ENCODE peak calls at places on chromosomes 7 and 10, in ten cellular contexts. D is colonic mucosa; C is HCT116; L is GM23248; V is thoracic aorta; B is endothelial cell of umbilical vein; H is iPS DF 6.9; K is aorta; Z is heart right ventricle; P is CD8-positive, alpha-beta memory T cell. Q is an unnamed sample.
A peak's percentile ranks its signal among the peaks of the same experiment; 100 is the strongest.

GRCh38 chr7:120442838-120443237 is 169.9 kb downstream of the KCND2 start:
- DNase-seq in Z (no peak), H (no peak), L (no peak), K (no peak), V (no peak), P (no peak), C (no peak), D (no peak), B (no peak), Q (no peak)

GRCh38 chr10:62815373-62816111 is 624 bp downstream of the EGR2 start:
- DNase-seq in V (no peak), K (no peak), B (peak; percentile 15), D (peak; percentile 21), H (no peak), L (peak; percentile 35), C (no peak), P (peak; percentile 40), Z (peak; percentile 9), Q (no peak)

GRCh38 chr7:85068796-85069195 is 118.1 kb downstream of the SEMA3D start:
- DNase-seq in C (no peak), K (no peak), V (no peak), P (no peak), D (no peak), L (peak; percentile 84), Z (no peak), B (peak; percentile 40), H (no peak), Q (no peak)

GRCh38 chr7:67724435-67724834 is 727.8 kb downstream of the TYW1 start:
- DNase-seq in V (no peak), P (no peak), K (no peak), C (no peak), Z (no peak), D (no peak), L (no peak), H (no peak), B (no peak), Q (no peak)

GRCh38 chr10:30481603-30482002 is 47.6 kb downstream of the MAP3K8 start:
- DNase-seq in Z (no peak), D (no peak), L (no peak), K (no peak), H (no peak), B (no peak), V (no peak), P (no peak), C (no peak), Q (no peak)

GRCh38 chr10:98030093-98030821 is at the start of gene CRTAC1:
- DNase-seq in V (peak; percentile 6), Z (peak; percentile 38), C (no peak), K (peak; percentile 61), D (peak; percentile 26), H (no peak), B (peak; percentile 26), P (no peak), L (peak; percentile 49), Q (peak; percentile 72)

GRCh38 chr10:116132716-116133420 is 140.1 kb downstream of the GFRA1 start:
- DNase-seq in H (no peak), P (no peak), V (no peak), Z (no peak), D (no peak), K (no peak), B (no peak), L (no peak), C (no peak), Q (no peak)

GRCh38 chr10:112607506-112607905 is 160.5 kb downstream of the VTI1A start:
- DNase-seq in D (no peak), H (no peak), K (no peak), L (no peak), Z (no peak), C (no peak), P (no peak), V (no peak), B (no peak), Q (no peak)

GRCh38 chr10:21927601-21928000 is 75.9 kb downstream of the DNAJC1 start:
- DNase-seq in L (peak; percentile 63), K (no peak), V (no peak), D (no peak), P (no peak), C (no peak), H (no peak), Z (no peak), B (peak; percentile 7), Q (no peak)

GRCh38 chr7:13017325-13017853 is 330.0 kb downstream of the ARL4A start:
- DNase-seq in D (no peak), L (peak; percentile 54), V (no peak), P (no peak), Z (no peak), C (peak; percentile 96), K (no peak), H (no peak), B (peak; percentile 56), Q (no peak)

GRCh38 chr10:15347205-15347604 is 23.9 kb downstream of the FAM171A1 start:
- DNase-seq in P (no peak), C (no peak), B (no peak), H (no peak), Z (no peak), K (no peak), V (no peak), L (no peak), D (no peak), Q (no peak)

GRCh38 chr10:15346440-15347141 is 24.5 kb downstream of the FAM171A1 start:
- DNase-seq in P (no peak), D (no peak), B (no peak), C (no peak), H (no peak), Z (peak; percentile 22), V (no peak), L (peak; percentile 28), K (no peak), Q (no peak)

GRCh38 chr10:15348579-15348978 is 22.5 kb downstream of the FAM171A1 start:
- DNase-seq in D (no peak), L (peak; percentile 60), C (no peak), B (peak; percentile 39), P (no peak), H (no peak), V (no peak), K (no peak), Z (peak; percentile 51), Q (no peak)

GRCh38 chr10:15351099-15351820 is 19.8 kb downstream of the FAM171A1 start:
- DNase-seq in P (no peak), K (no peak), L (no peak), C (no peak), Z (no peak), D (no peak), B (no peak), V (no peak), H (no peak), Q (no peak)

DNA sequence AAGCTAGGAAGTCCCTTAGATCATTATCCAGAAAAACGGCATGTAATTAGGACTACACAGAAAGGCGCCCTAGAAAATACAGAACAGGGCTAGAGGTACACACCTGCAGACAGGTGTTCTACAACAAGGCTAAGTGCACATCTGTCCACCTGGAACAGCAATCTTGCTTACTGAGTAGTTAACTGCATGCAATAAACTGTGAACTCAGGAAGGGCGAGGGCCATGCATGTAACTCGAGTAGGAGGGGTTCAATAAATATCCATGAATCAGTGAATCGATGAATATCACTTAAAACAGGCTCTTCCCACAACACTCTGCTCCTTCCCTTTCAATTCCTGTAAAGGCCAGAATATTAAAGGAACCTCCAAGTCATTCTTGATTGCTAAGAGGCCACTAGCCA is 22.0 kb downstream of the FAM171A1 start:
- DNase-seq in D (peak; percentile 75), H (no peak), K (no peak), L (no peak), B (no peak), Z (no peak), V (no peak), C (no peak), P (no peak), Q (no peak)
- H3K27ac ChIP-seq in D (peak overlapping the region; percentile 72), H (no peak overlapping the region), K (no peak overlapping the region), L (no peak overlapping the region), B (no peak overlapping the region), Z (no peak overlapping the region), V (no peak overlapping the region), C (no peak overlapping the region), P (no peak overlapping the region), Q (no peak overlapping the region)

DNA sequence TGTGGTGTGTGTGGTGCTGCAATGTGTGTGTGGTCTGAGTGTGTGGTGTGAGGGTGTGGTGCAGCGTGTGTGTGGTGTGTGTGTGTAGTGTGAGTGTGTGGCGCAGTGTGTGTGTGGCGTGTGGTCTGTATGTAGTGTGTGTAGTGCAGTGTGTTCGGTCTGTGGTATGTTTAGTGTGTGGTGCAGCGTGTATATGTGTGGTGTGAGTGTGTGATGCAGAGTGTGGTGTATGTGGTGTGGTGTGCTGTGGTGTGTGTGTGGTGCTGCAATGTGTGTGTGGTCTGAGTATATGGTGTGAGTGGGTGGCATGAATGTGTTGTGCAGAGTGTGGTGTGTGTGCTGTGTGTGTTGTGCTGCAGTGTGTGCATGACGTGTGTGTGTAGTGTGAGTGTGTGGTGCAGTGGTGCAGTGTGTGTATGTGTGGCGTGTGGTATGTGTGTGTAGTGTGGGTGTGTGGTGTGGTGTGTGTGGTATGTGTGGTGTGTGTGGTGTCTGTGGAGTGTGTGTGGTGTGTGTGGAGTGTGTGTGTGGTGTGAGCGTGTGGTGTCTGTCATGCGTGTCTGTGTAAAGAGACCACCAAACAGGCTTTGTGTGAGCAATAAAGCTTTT is 31.0 kb upstream of the PODXL start:
- DNase-seq in B (no peak), L (no peak), Z (no peak), K (no peak), H (no peak), C (no peak), D (no peak), V (no peak), P (no peak), Q (no peak)
- H3K4me3 ChIP-seq in B (no peak overlapping the region), L (no peak overlapping the region), Z (no peak overlapping the region), K (no peak overlapping the region), H (no peak overlapping the region), C (no peak overlapping the region), D (no peak overlapping the region), V (no peak overlapping the region), P (no peak overlapping the region), Q (no peak overlapping the region)

DNA sequence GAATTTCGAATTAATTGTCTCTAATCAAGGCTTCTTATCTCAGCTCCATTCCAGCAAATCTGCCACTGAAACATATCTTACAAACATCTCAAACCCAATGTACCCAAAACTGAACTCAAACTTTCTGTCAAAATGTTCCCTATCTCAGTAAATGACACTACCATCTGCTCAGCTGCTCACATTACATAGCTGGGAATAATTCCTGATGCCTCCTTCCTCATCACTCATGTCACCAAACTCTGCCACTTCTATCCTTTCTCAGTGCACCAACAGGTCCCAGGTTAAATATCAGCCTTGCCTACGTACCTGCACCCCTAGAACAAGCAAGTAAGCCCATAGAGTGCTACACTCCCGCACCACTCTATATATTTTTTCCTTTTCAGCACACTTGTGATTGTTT is 12.4 kb downstream of the WAPL start:
- DNase-seq in P (no peak), H (no peak), K (no peak), V (no peak), C (no peak), D (no peak), L (no peak), Z (no peak), B (no peak), Q (no peak)
- H3K36me3 ChIP-seq in P (peaks cover 5% of the 10 kb centered on the region), H (peaks cover 2% of the 10 kb centered on the region), K (no peaks in the 10 kb centered on the region), V (peaks cover 8% of the 10 kb centered on the region), C (peaks cover 8% of the 10 kb centered on the region), D (no peaks in the 10 kb centered on the region), L (peaks cover 16% of the 10 kb centered on the region), Z (no peaks in the 10 kb centered on the region), B (no peaks in the 10 kb centered on the region), Q (no peaks in the 10 kb centered on the region)

DNA sequence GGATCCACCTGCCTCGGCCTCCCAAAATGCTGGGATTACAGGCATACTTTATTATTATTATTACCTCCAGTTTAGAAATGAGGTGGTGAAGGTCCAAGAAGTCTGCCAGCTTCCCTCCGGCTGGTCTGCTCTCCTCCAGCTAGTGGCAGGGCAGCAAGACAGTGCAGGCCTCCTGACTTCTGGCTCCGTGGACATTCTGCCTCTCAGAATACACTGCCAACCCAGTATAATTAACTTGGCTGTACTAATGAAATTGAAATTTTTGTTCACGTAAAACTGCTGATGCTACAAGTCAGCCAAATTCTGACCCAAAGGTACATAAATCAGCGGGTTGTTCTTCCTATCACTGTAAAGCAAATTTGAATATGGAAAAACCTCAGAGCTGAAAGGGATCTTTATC is 7.6 kb upstream of the PDE1C start:
- DNase-seq in V (no peak), D (no peak), L (no peak), B (no peak), Z (no peak), C (no peak), H (no peak), K (no peak), P (no peak), Q (no peak)
- H3K27ac ChIP-seq in V (no peak overlapping the region), D (no peak overlapping the region), L (no peak overlapping the region), B (no peak overlapping the region), Z (no peak overlapping the region), C (no peak overlapping the region), H (no peak overlapping the region), K (no peak overlapping the region), P (no peak overlapping the region), Q (no peak overlapping the region)

Q was measured in testis.